ENCODE peak calls at places on chromosomes 1 and 21, in eight cellular contexts. One of them, this sample, is unnamed.

GRCh38 chr21:27734146-27734545 is 767.3 kb upstream of the ADAMTS5 start:
- DNase-seq in OCI-LY7: no peak
- DNase-seq in heart left ventricle: no peak
- DNase-seq in transverse colon: no peak
- DNase-seq in CD14-positive monocyte: no peak
- DNase-seq in left ventricle myocardium inferior: no peak
- DNase-seq in stomach: no peak
- DNase-seq in sigmoid colon: no peak
- DNase-seq in this sample: no peak

GRCh38 chr1:21624577-21625389 is 44.4 kb downstream of the RAP1GAP start:
- DNase-seq in stomach: peak
- DNase-seq in transverse colon: no peak
- DNase-seq in sigmoid colon: no peak
- DNase-seq in CD14-positive monocyte: no peak
- DNase-seq in heart left ventricle: no peak
- DNase-seq in OCI-LY7: no peak
- DNase-seq in left ventricle myocardium inferior: no peak
- DNase-seq in this sample: no peak

GRCh38 chr1:177106614-177107365 is 57.7 kb downstream of the ASTN1 start:
- DNase-seq in heart left ventricle: no peak
- DNase-seq in sigmoid colon: no peak
- DNase-seq in OCI-LY7: no peak
- DNase-seq in stomach: no peak
- DNase-seq in CD14-positive monocyte: no peak
- DNase-seq in transverse colon: no peak
- DNase-seq in left ventricle myocardium inferior: no peak
- DNase-seq in this sample: no peak

GRCh38 chr1:119815361-119815760 is 4.1 kb upstream of the REG4 start:
- DNase-seq in transverse colon: no peak
- DNase-seq in stomach: no peak
- DNase-seq in heart left ventricle: no peak
- DNase-seq in sigmoid colon: no peak
- DNase-seq in CD14-positive monocyte: no peak
- DNase-seq in left ventricle myocardium inferior: no peak
- DNase-seq in OCI-LY7: no peak
- DNase-seq in this sample: no peak

GRCh38 chr1:149846600-149847466 is 52.5 kb upstream of the BOLA1 start:
- DNase-seq in transverse colon: no peak
- DNase-seq in CD14-positive monocyte: no peak
- DNase-seq in left ventricle myocardium inferior: no peak
- DNase-seq in stomach: no peak
- DNase-seq in sigmoid colon: no peak
- DNase-seq in OCI-LY7: peak
- DNase-seq in heart left ventricle: no peak
- DNase-seq in this sample: no peak

GRCh38 chr1:222769181-222769580 is 32.2 kb downstream of the FAM177B start:
- DNase-seq in CD14-positive monocyte: no peak
- DNase-seq in transverse colon: no peak
- DNase-seq in stomach: no peak
- DNase-seq in left ventricle myocardium inferior: no peak
- DNase-seq in heart left ventricle: no peak
- DNase-seq in OCI-LY7: peak
- DNase-seq in sigmoid colon: no peak
- DNase-seq in this sample: no peak

GRCh38 chr1:91604632-91605031 is 104.0 kb downstream of the CDC7 start:
- DNase-seq in heart left ventricle: peak
- DNase-seq in left ventricle myocardium inferior: peak
- DNase-seq in transverse colon: no peak
- DNase-seq in OCI-LY7: no peak
- DNase-seq in sigmoid colon: peak
- DNase-seq in CD14-positive monocyte: no peak
- DNase-seq in stomach: no peak
- DNase-seq in this sample: no peak

GRCh38 chr1:224435318-224435763 is 744 bp upstream of the WDR26 start:
- DNase-seq in left ventricle myocardium inferior: no peak
- DNase-seq in sigmoid colon: no peak
- DNase-seq in OCI-LY7: peak
- DNase-seq in CD14-positive monocyte: peak
- DNase-seq in transverse colon: no peak
- DNase-seq in stomach: no peak
- DNase-seq in heart left ventricle: no peak
- DNase-seq in this sample: no peak

GRCh38 chr21:45698493-45698947 is 55.0 kb downstream of the PCBP3 start:
- DNase-seq in CD14-positive monocyte: no peak
- DNase-seq in heart left ventricle: peak
- DNase-seq in left ventricle myocardium inferior: peak
- DNase-seq in transverse colon: peak
- DNase-seq in sigmoid colon: peak
- DNase-seq in OCI-LY7: no peak
- DNase-seq in stomach: no peak
- DNase-seq in this sample: no peak

GRCh38 chr1:32335951-32336867 is at the start of gene MARCKSL1:
- DNase-seq in stomach: peak
- DNase-seq in heart left ventricle: peak
- DNase-seq in left ventricle myocardium inferior: peak
- DNase-seq in CD14-positive monocyte: peak
- DNase-seq in OCI-LY7: peak
- DNase-seq in sigmoid colon: peak
- DNase-seq in transverse colon: peak
- DNase-seq in this sample: peak

GRCh38 chr1:116362050-116362449 is 11.0 kb upstream of the ATP1A1 start:
- DNase-seq in left ventricle myocardium inferior: no peak
- DNase-seq in sigmoid colon: no peak
- DNase-seq in OCI-LY7: no peak
- DNase-seq in stomach: no peak
- DNase-seq in CD14-positive monocyte: no peak
- DNase-seq in heart left ventricle: no peak
- DNase-seq in transverse colon: no peak
- DNase-seq in this sample: no peak

GRCh38 chr1:116361648-116362047 is 11.4 kb upstream of the ATP1A1 start:
- DNase-seq in OCI-LY7: no peak
- DNase-seq in CD14-positive monocyte: no peak
- DNase-seq in transverse colon: no peak
- DNase-seq in left ventricle myocardium inferior: no peak
- DNase-seq in heart left ventricle: no peak
- DNase-seq in stomach: no peak
- DNase-seq in sigmoid colon: no peak
- DNase-seq in this sample: no peak

GRCh38 chr1:116359871-116360270 is 13.2 kb upstream of the ATP1A1 start:
- DNase-seq in left ventricle myocardium inferior: no peak
- DNase-seq in sigmoid colon: no peak
- DNase-seq in CD14-positive monocyte: no peak
- DNase-seq in heart left ventricle: no peak
- DNase-seq in stomach: no peak
- DNase-seq in OCI-LY7: no peak
- DNase-seq in transverse colon: no peak
- DNase-seq in this sample: no peak

GRCh38 chr1:116359060-116359830 is 13.8 kb upstream of the ATP1A1 start:
- DNase-seq in left ventricle myocardium inferior: no peak
- DNase-seq in OCI-LY7: no peak
- DNase-seq in heart left ventricle: no peak
- DNase-seq in sigmoid colon: no peak
- DNase-seq in stomach: no peak
- DNase-seq in CD14-positive monocyte: no peak
- DNase-seq in transverse colon: no peak
- DNase-seq in this sample: no peak

GRCh38 chr1:116360435-116361173 is 12.4 kb upstream of the ATP1A1 start:
- DNase-seq in transverse colon: no peak
- DNase-seq in stomach: no peak
- DNase-seq in left ventricle myocardium inferior: no peak
- DNase-seq in heart left ventricle: no peak
- DNase-seq in OCI-LY7: peak
- DNase-seq in sigmoid colon: no peak
- DNase-seq in CD14-positive monocyte: no peak
- DNase-seq in this sample: no peak
- TF ChIP-seq CTCF in transverse colon: peak
- TF ChIP-seq CTCF in stomach: peak
- TF ChIP-seq CTCF in left ventricle myocardium inferior: peak
- TF ChIP-seq CTCF in heart left ventricle: peak
- TF ChIP-seq CTCF in OCI-LY7: peak
- TF ChIP-seq CTCF in sigmoid colon: peak
- TF ChIP-seq CTCF in CD14-positive monocyte: peak
- TF ChIP-seq CTCF in this sample: peak

DNA sequence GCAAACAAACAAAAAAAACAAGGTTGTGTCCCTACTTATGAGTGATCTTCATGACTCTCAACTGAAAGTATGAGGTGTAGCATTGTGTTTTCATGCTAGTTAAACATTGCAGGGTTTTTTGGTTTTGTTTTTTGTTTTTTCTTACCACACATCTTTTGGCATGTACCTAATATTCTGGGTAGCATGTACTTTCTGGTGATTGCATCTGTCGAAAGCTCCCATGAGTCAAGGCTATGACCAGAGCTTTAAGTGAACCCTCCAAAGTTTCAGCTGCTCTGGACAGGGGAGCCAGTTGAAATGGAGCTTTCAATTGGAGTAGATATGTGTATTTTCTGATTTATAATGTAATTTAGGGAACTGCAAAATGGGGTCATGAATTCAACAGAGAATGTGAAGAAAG is 115.5 kb downstream of the KCNK2 start:
- DNase-seq in transverse colon: no peak
- DNase-seq in OCI-LY7: no peak
- DNase-seq in stomach: no peak
- DNase-seq in left ventricle myocardium inferior: no peak
- DNase-seq in sigmoid colon: no peak
- DNase-seq in CD14-positive monocyte: no peak
- DNase-seq in heart left ventricle: no peak
- DNase-seq in this sample: no peak
- TF ChIP-seq CTCF in transverse colon: no peak
- TF ChIP-seq CTCF in OCI-LY7: no peak
- TF ChIP-seq CTCF in stomach: no peak
- TF ChIP-seq CTCF in left ventricle myocardium inferior: no peak
- TF ChIP-seq CTCF in sigmoid colon: no peak
- TF ChIP-seq CTCF in CD14-positive monocyte: no peak
- TF ChIP-seq CTCF in heart left ventricle: no peak
- TF ChIP-seq CTCF in this sample: no peak

DNA sequence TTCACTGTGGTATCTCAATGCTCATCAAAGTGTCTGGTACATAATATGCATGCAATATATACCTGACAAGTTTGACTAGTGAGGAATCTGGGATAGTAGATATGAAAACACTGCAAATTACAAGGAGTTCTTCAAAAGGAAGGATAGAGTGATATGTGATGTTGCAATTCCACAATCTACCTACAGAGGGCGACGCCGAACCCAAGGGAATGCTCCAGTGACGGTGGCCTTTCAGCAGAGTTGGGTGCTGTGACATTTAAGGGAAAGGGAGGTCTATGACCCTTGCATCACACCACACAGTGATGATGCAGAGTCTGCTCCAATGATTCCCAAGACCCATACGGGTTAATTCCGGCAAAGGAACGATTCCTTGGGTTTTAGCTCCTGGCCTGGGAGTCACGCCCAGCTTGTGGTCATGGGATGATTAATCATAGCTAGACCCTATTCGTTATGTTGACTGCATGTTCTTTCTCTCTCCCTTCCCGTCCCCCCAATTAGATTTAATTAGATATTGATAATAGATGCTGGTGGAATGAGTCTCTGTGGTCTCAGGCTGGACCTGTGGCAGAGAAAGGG is 123.0 kb upstream of the IGSF21 start:
- DNase-seq in transverse colon: peak
- DNase-seq in CD14-positive monocyte: no peak
- DNase-seq in stomach: peak
- DNase-seq in sigmoid colon: no peak
- DNase-seq in heart left ventricle: no peak
- DNase-seq in OCI-LY7: peak
- DNase-seq in left ventricle myocardium inferior: no peak
- DNase-seq in this sample: peak
- TF ChIP-seq CTCF in transverse colon: peak
- TF ChIP-seq CTCF in CD14-positive monocyte: peak
- TF ChIP-seq CTCF in stomach: peak
- TF ChIP-seq CTCF in sigmoid colon: no peak
- TF ChIP-seq CTCF in heart left ventricle: peak
- TF ChIP-seq CTCF in OCI-LY7: peak
- TF ChIP-seq CTCF in left ventricle myocardium inferior: peak
- TF ChIP-seq CTCF in this sample: peak

GRCh38 chr1:109925159-109925990 is 14.7 kb downstream of the CSF1 start:
- DNase-seq in sigmoid colon: no peak
- DNase-seq in CD14-positive monocyte: no peak
- DNase-seq in transverse colon: no peak
- DNase-seq in left ventricle myocardium inferior: no peak
- DNase-seq in OCI-LY7: no peak
- DNase-seq in heart left ventricle: no peak
- DNase-seq in stomach: no peak
- DNase-seq in this sample: no peak

GRCh38 chr1:109924316-109924715 is 13.7 kb downstream of the CSF1 start:
- DNase-seq in OCI-LY7: no peak
- DNase-seq in CD14-positive monocyte: no peak
- DNase-seq in transverse colon: no peak
- DNase-seq in stomach: no peak
- DNase-seq in left ventricle myocardium inferior: no peak
- DNase-seq in sigmoid colon: no peak
- DNase-seq in heart left ventricle: no peak
- DNase-seq in this sample: no peak

GRCh38 chr1:109922326-109922725 is 11.7 kb downstream of the CSF1 start:
- DNase-seq in left ventricle myocardium inferior: no peak
- DNase-seq in sigmoid colon: no peak
- DNase-seq in transverse colon: no peak
- DNase-seq in OCI-LY7: no peak
- DNase-seq in stomach: no peak
- DNase-seq in heart left ventricle: no peak
- DNase-seq in CD14-positive monocyte: no peak
- DNase-seq in this sample: no peak

GRCh38 chr1:109923946-109924275 is 13.3 kb downstream of the CSF1 start:
- DNase-seq in CD14-positive monocyte: no peak
- DNase-seq in sigmoid colon: no peak
- DNase-seq in transverse colon: no peak
- DNase-seq in stomach: no peak
- DNase-seq in OCI-LY7: no peak
- DNase-seq in heart left ventricle: no peak
- DNase-seq in left ventricle myocardium inferior: no peak
- DNase-seq in this sample: no peak

DNA sequence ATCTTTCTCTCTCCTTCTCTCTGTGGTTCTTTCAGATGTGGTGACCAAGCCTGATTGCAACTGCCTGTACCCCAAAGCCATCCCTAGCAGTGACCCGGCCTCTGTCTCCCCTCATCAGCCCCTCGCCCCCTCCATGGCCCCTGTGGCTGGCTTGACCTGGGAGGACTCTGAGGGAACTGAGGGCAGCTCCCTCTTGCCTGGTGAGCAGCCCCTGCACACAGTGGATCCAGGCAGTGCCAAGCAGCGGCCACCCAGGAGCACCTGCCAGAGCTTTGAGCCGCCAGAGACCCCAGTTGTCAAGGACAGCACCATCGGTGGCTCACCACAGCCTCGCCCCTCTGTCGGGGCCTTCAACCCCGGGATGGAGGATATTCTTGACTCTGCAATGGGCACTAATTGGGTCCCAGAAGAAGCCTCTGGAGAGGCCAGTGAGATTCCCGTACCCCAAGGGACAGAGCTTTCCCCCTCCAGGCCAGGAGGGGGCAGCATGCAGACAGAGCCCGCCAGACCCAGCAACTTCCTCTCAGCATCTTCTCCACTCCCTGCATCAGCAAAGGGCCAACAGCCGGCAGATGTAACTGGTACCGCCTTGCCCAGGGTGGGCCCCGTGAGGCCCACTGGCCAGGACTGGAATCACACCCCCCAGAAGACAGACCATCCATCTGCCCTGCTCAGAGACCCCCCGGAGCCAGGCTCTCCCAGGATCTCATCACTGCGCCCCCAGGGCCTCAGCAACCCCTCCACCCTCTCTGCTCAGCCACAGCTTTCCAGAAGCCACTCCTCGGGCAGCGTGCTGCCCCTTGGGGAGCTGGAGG is 12.7 kb downstream of the CSF1 start:
- DNase-seq in sigmoid colon: no peak
- DNase-seq in stomach: no peak
- DNase-seq in OCI-LY7: peak
- DNase-seq in CD14-positive monocyte: no peak
- DNase-seq in transverse colon: peak
- DNase-seq in left ventricle myocardium inferior: no peak
- DNase-seq in heart left ventricle: no peak
- DNase-seq in this sample: no peak
- TF ChIP-seq CTCF in sigmoid colon: peak
- TF ChIP-seq CTCF in stomach: peak
- TF ChIP-seq CTCF in OCI-LY7: peak
- TF ChIP-seq CTCF in CD14-positive monocyte: peak
- TF ChIP-seq CTCF in transverse colon: peak
- TF ChIP-seq CTCF in left ventricle myocardium inferior: peak
- TF ChIP-seq CTCF in heart left ventricle: peak
- TF ChIP-seq CTCF in this sample: peak